ENCODE peak calls at places on chromosomes 6 and 20, in five cellular contexts. One of them, this sample, is unnamed.

GRCh38 chr6:153085239-153085638 is 45.8 kb downstream of the RGS17 start:
- DNase-seq in mesothelial cell of epicardium: no peak
- DNase-seq in GM03348: no peak
- DNase-seq in psoas muscle: no peak
- DNase-seq in mesendoderm: no peak
- DNase-seq in this sample: no peak

GRCh38 chr6:112938656-112939055 is 591.5 kb downstream of the RFPL4B start:
- DNase-seq in GM03348: no peak
- DNase-seq in mesendoderm: no peak
- DNase-seq in mesothelial cell of epicardium: no peak
- DNase-seq in psoas muscle: no peak
- DNase-seq in this sample: no peak

GRCh38 chr20:8943638-8944037 is 125.2 kb upstream of the PLCB4 start:
- DNase-seq in mesothelial cell of epicardium: no peak
- DNase-seq in mesendoderm: no peak
- DNase-seq in psoas muscle: no peak
- DNase-seq in GM03348: no peak
- DNase-seq in this sample: no peak

GRCh38 chr6:41942045-41942851 is 640 bp upstream of the CCND3 start:
- DNase-seq in GM03348: no peak
- DNase-seq in psoas muscle: no peak
- DNase-seq in mesothelial cell of epicardium: no peak
- DNase-seq in mesendoderm: no peak
- DNase-seq in this sample: no peak

GRCh38 chr6:43972179-43972914 is 154.9 kb downstream of the MRPL14 start:
- DNase-seq in mesothelial cell of epicardium: peak
- DNase-seq in mesendoderm: no peak
- DNase-seq in psoas muscle: no peak
- DNase-seq in GM03348: peak
- DNase-seq in this sample: no peak

GRCh38 chr20:46680684-46681031 is 8.6 kb downstream of the TP53RK start:
- DNase-seq in GM03348: no peak
- DNase-seq in mesendoderm: no peak
- DNase-seq in mesothelial cell of epicardium: no peak
- DNase-seq in psoas muscle: no peak
- DNase-seq in this sample: no peak

GRCh38 chr20:19291818-19292132 is 79.3 kb downstream of the SLC24A3 start:
- DNase-seq in GM03348: no peak
- DNase-seq in mesothelial cell of epicardium: no peak
- DNase-seq in mesendoderm: no peak
- DNase-seq in psoas muscle: no peak
- DNase-seq in this sample: no peak

GRCh38 chr20:64238115-64238825 is 17.3 kb upstream of the PCMTD2 start:
- DNase-seq in mesendoderm: no peak
- DNase-seq in GM03348: no peak
- DNase-seq in psoas muscle: no peak
- DNase-seq in mesothelial cell of epicardium: no peak
- DNase-seq in this sample: no peak

GRCh38 chr6:160221423-160221822 is 37.2 kb downstream of the SLC22A2 start:
- DNase-seq in GM03348: no peak
- DNase-seq in mesothelial cell of epicardium: no peak
- DNase-seq in psoas muscle: no peak
- DNase-seq in mesendoderm: peak
- DNase-seq in this sample: peak

GRCh38 chr20:41408986-41409385 is 42.4 kb upstream of the EMILIN3 start:
- DNase-seq in mesothelial cell of epicardium: no peak
- DNase-seq in psoas muscle: peak
- DNase-seq in GM03348: no peak
- DNase-seq in mesendoderm: no peak
- DNase-seq in this sample: no peak